ENCODE peak calls at places on chromosomes 6 and 20, in six cellular contexts. One of them, this sample, is unnamed.

GRCh38 chr6:121920616-121921015 is 478.8 kb upstream of the HSF2 start:
- DNase-seq in activated naive CD4-positive, alpha-beta T cell treated with Interleukin-2 at 50 U/mL for 16 hours: no peak
- DNase-seq in amygdala: no peak
- DNase-seq in NCI-H510A treated with DMSO at 0.1 percent for 48 hours: no peak
- DNase-seq in AG20443: no peak
- DNase-seq in astrocyte: no peak
- DNase-seq in this sample: no peak

GRCh38 chr6:155084431-155085123 is 89.5 kb downstream of the TIAM2 start:
- DNase-seq in NCI-H510A treated with DMSO at 0.1 percent for 48 hours: no peak
- DNase-seq in amygdala: no peak
- DNase-seq in astrocyte: peak; percentile 79
- DNase-seq in AG20443: no peak
- DNase-seq in activated naive CD4-positive, alpha-beta T cell treated with Interleukin-2 at 50 U/mL for 16 hours: no peak
- DNase-seq in this sample: no peak

GRCh38 chr20:13765299-13765698 is 19.4 kb downstream of the ESF1 start:
- DNase-seq in AG20443: no peak
- DNase-seq in amygdala: no peak
- DNase-seq in NCI-H510A treated with DMSO at 0.1 percent for 48 hours: no peak
- DNase-seq in astrocyte: no peak
- DNase-seq in activated naive CD4-positive, alpha-beta T cell treated with Interleukin-2 at 50 U/mL for 16 hours: no peak
- DNase-seq in this sample: no peak

GRCh38 chr6:27541212-27541931 is 68.5 kb upstream of the ZNF184 start:
- DNase-seq in astrocyte: no peak
- DNase-seq in AG20443: no peak
- DNase-seq in NCI-H510A treated with DMSO at 0.1 percent for 48 hours: no peak
- DNase-seq in amygdala: no peak
- DNase-seq in activated naive CD4-positive, alpha-beta T cell treated with Interleukin-2 at 50 U/mL for 16 hours: no peak
- DNase-seq in this sample: no peak

GRCh38 chr6:128463942-128464341 is 56.5 kb downstream of the PTPRK start:
- DNase-seq in NCI-H510A treated with DMSO at 0.1 percent for 48 hours: no peak
- DNase-seq in AG20443: no peak
- DNase-seq in activated naive CD4-positive, alpha-beta T cell treated with Interleukin-2 at 50 U/mL for 16 hours: no peak
- DNase-seq in astrocyte: peak; percentile 63
- DNase-seq in amygdala: no peak
- DNase-seq in this sample: no peak

GRCh38 chr6:146544783-146545182 is 1.1 kb downstream of the RAB32 start:
- DNase-seq in activated naive CD4-positive, alpha-beta T cell treated with Interleukin-2 at 50 U/mL for 16 hours: no peak
- DNase-seq in astrocyte: peak; percentile 59
- DNase-seq in AG20443: no peak
- DNase-seq in amygdala: no peak
- DNase-seq in NCI-H510A treated with DMSO at 0.1 percent for 48 hours: no peak
- DNase-seq in this sample: no peak

GRCh38 chr6:139150915-139151314 is 16.0 kb downstream of the HECA start:
- DNase-seq in astrocyte: no peak
- DNase-seq in AG20443: no peak
- DNase-seq in amygdala: no peak
- DNase-seq in NCI-H510A treated with DMSO at 0.1 percent for 48 hours: no peak
- DNase-seq in activated naive CD4-positive, alpha-beta T cell treated with Interleukin-2 at 50 U/mL for 16 hours: no peak
- DNase-seq in this sample: no peak

GRCh38 chr6:165616116-165616515 is 46.9 kb downstream of the PDE10A start:
- DNase-seq in NCI-H510A treated with DMSO at 0.1 percent for 48 hours: no peak
- DNase-seq in activated naive CD4-positive, alpha-beta T cell treated with Interleukin-2 at 50 U/mL for 16 hours: no peak
- DNase-seq in amygdala: no peak
- DNase-seq in astrocyte: no peak
- DNase-seq in AG20443: no peak
- DNase-seq in this sample: no peak

GRCh38 chr6:99736302-99736701 is 129.7 kb downstream of the PRDM13 start:
- DNase-seq in amygdala: no peak
- DNase-seq in AG20443: no peak
- DNase-seq in astrocyte: no peak
- DNase-seq in activated naive CD4-positive, alpha-beta T cell treated with Interleukin-2 at 50 U/mL for 16 hours: no peak
- DNase-seq in NCI-H510A treated with DMSO at 0.1 percent for 48 hours: no peak
- DNase-seq in this sample: no peak

GRCh38 chr6:88367248-88367647 is 201.1 kb upstream of the CNR1 start:
- DNase-seq in activated naive CD4-positive, alpha-beta T cell treated with Interleukin-2 at 50 U/mL for 16 hours: no peak
- DNase-seq in astrocyte: no peak
- DNase-seq in amygdala: no peak
- DNase-seq in NCI-H510A treated with DMSO at 0.1 percent for 48 hours: no peak
- DNase-seq in AG20443: no peak
- DNase-seq in this sample: no peak

GRCh38 chr20:37764333-37764935 is 70.6 kb downstream of the CTNNBL1 start:
- DNase-seq in amygdala: no peak
- DNase-seq in AG20443: no peak
- DNase-seq in NCI-H510A treated with DMSO at 0.1 percent for 48 hours: no peak
- DNase-seq in astrocyte: no peak
- DNase-seq in activated naive CD4-positive, alpha-beta T cell treated with Interleukin-2 at 50 U/mL for 16 hours: no peak
- DNase-seq in this sample: no peak

GRCh38 chr20:53162251-53162835 is 190.2 kb downstream of the TSHZ2 start:
- DNase-seq in activated naive CD4-positive, alpha-beta T cell treated with Interleukin-2 at 50 U/mL for 16 hours: no peak
- DNase-seq in AG20443: peak; percentile 71
- DNase-seq in NCI-H510A treated with DMSO at 0.1 percent for 48 hours: peak; percentile 87
- DNase-seq in astrocyte: peak; percentile 91
- DNase-seq in amygdala: no peak
- DNase-seq in this sample: no peak